ENCODE peak calls at places on chromosomes 6 and 20, in ten cellular contexts. Y is CD8-positive, alpha-beta memory T cell; T is colonic mucosa; L is OCI-LY7; M is heart left ventricle; N is mesenchymal stem cell; O is uterus; H is SK-N-SH; I is psoas muscle; P is tibial artery. R is an unnamed sample. For H3K9me3, the result is how much of the 10 kb centered on the place peaks cover.

GRCh38 chr6:51553246-51554015 is 534.0 kb downstream of the PKHD1 start:
- DNase-seq in O (no peak), M (no peak), L (no peak), N (no peak), H (peak), T (no peak), P (no peak), I (no peak), Y (no peak), R (no peak)

GRCh38 chr6:74705451-74705850 is 500.4 kb downstream of the COL12A1 start:
- DNase-seq in O (no peak), Y (no peak), T (no peak), I (no peak), L (no peak), P (no peak), M (no peak), H (no peak), N (no peak), R (no peak)

GRCh38 chr20:5691918-5692618 is 58.1 kb upstream of the SHLD1 start:
- DNase-seq in P (no peak), L (peak), T (no peak), Y (no peak), H (no peak), M (no peak), O (no peak), N (no peak), I (no peak), R (no peak)

GRCh38 chr6:108559097-108559883 is 1.4 kb upstream of the FOXO3 start:
- DNase-seq in I (peak), L (peak), M (peak), O (peak), H (peak), N (peak), T (peak), P (peak), Y (peak), R (peak)

GRCh38 chr6:52675372-52675771 is 4.5 kb downstream of the TMEM14A start:
- DNase-seq in I (no peak), O (no peak), Y (no peak), P (no peak), M (no peak), N (no peak), L (no peak), H (no peak), T (no peak), R (no peak)

GRCh38 chr6:102415891-102416290 is 1022.4 kb downstream of the GRIK2 start:
- DNase-seq in T (no peak), N (no peak), O (no peak), L (no peak), P (no peak), I (no peak), H (no peak), M (no peak), Y (no peak), R (no peak)

GRCh38 chr20:32521780-32522524 is 63.2 kb downstream of the NOL4L start:
- DNase-seq in Y (peak), M (peak), N (peak), I (peak), P (peak), O (peak), H (peak), L (peak), T (peak), R (peak)

GRCh38 chr6:111211411-111212030 is 124.2 kb downstream of the SLC16A10 start:
- DNase-seq in N (no peak), O (no peak), H (no peak), I (peak), L (no peak), P (no peak), T (no peak), Y (no peak), M (no peak), R (no peak)

GRCh38 chr20:17570347-17571152 is 675 bp downstream of the DSTN start:
- DNase-seq in T (peak), L (peak), P (peak), I (peak), Y (peak), O (peak), H (peak), M (peak), N (peak), R (peak)

GRCh38 chr20:62662422-62662821 is 20.1 kb downstream of the SLCO4A1 start:
- DNase-seq in Y (no peak), I (no peak), L (no peak), H (no peak), O (no peak), T (no peak), P (no peak), N (peak), M (no peak), R (no peak)

GRCh38 chr6:166598441-166599138 is 12.1 kb upstream of the RAMACL start:
- DNase-seq in H (no peak), O (peak), L (no peak), Y (no peak), T (no peak), I (peak), P (peak), M (peak), N (peak), R (peak)

GRCh38 chr6:87909849-87910248 is 137.8 kb upstream of the SPACA1 start:
- DNase-seq in P (no peak), N (no peak), T (no peak), M (no peak), L (no peak), Y (no peak), I (no peak), O (no peak), H (no peak), R (no peak)

GRCh38 chr6:88365230-88365629 is 199.1 kb upstream of the CNR1 start:
- DNase-seq in L (no peak), I (no peak), H (no peak), P (no peak), N (no peak), Y (no peak), O (no peak), T (no peak), M (no peak), R (no peak)

GRCh38 chr6:142698751-142699150 is 246.2 kb downstream of the HIVEP2 start:
- DNase-seq in M (no peak), T (no peak), L (peak), Y (no peak), P (no peak), H (no peak), O (no peak), N (no peak), I (no peak), R (no peak)

DNA sequence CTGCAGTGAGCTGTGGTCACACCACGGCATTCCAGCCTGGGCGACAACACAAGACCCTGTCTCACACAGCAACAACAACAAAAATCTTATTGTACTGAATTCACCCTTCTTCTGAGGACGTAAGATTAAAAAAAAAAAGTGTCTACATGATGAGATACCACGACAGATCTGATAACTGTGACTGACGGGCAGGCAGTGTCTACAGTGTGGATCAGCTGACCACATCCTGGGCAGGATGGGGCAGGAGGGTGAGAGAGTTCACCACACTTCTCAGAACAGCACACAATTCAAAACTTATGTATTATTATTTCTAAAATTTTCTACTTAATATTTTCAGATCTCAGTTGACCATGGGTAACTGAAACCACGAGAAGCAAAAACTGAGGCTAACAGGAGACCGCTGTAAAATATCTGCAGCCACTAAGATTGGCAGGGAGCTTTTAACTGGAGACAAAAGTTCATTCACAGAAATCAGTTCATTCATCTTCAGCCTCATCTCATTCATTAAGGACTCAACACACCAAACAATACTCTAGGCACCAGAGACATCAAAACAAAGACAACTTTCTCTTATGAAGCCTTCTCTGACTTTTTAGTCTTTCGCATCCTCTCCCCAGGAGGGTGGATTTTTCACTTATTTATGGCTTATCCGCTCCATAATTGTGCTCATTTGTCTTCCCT is 15.7 kb upstream of the NHSL1 start:
- DNase-seq in T (no peak), P (no peak), N (no peak), Y (peak), L (no peak), M (no peak), H (no peak), I (no peak), O (no peak), R (no peak)
- H3K4me3 ChIP-seq in T (no peak), P (no peak), N (no peak), Y (no peak), L (no peak), M (no peak), H (no peak), I (no peak), O (no peak), R (no peak)

DNA sequence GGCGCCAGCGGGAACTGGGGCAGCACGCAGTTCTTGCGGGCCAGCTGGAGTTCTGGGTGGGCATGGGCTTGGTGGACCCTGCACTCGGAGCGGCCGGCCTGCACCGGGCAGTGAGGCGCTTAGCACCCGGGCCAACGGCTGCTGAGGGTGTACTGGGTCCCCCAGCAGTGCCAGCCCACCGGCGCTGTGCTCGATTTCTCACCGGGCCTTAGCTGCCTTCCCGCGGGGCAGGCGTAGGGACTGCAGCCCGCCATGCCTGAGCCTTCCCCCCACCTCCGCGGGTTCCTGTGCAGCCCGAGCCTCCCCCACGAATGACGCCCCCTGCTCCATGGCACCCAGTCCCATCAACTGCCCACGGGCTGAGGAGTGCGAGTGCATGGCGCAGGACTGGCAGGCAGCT is 168.8 kb downstream of the CD24 start:
- DNase-seq in L (no peak), O (no peak), H (no peak), M (no peak), Y (no peak), P (no peak), N (no peak), T (no peak), I (no peak), R (no peak)
- H3K9me3 ChIP-seq in L (under half), O (under half), H (under half), M (under half), Y (under half), P (under half), N (under half), T (under half), I (under half), R (under half)

GRCh38 chr20:56360899-56361199 is 2.1 kb downstream of the FAM210B start:
- DNase-seq in N (no peak), Y (no peak), H (no peak), P (no peak), L (no peak), T (no peak), O (no peak), M (no peak), I (no peak), R (no peak)
- H3K27ac ChIP-seq in N (no peak), Y (peak), H (no peak), P (no peak), L (no peak), T (no peak), O (no peak), M (peak), I (peak), R (no peak)

GRCh38 chr6:85917522-85917921 is 274.8 kb upstream of the SYNCRIP start:
- DNase-seq in Y (no peak), O (no peak), I (no peak), M (no peak), N (no peak), H (no peak), P (no peak), L (no peak), T (no peak), R (no peak)

GRCh38 chr6:85920782-85921181 is 278.1 kb upstream of the SYNCRIP start:
- DNase-seq in M (no peak), O (no peak), P (no peak), T (no peak), I (no peak), N (no peak), L (no peak), Y (no peak), H (no peak), R (no peak)

DNA sequence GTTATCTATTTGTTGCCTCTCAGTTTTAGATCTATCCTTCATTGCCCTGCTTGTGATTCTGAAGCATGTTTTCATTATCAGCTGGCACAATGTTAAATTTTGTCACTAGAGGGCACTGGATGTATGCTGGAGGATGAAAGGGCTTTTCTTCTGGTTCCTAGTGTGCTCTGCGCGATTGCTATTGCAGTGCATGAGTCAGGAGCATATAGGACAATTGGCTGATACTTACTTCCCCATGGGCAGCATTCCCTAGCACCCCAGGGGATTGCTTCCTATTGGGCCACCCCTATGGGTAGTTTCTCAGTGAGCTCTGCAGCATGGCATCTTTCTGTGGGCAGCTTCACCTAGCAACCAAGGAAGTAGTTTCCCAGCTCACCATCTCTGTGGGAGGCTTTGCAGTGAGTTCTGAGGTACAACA is 280.3 kb upstream of the SYNCRIP start:
- DNase-seq in L (peak), I (no peak), H (peak), P (no peak), Y (no peak), O (no peak), N (peak), M (no peak), T (peak), R (peak)
- H3K4me3 ChIP-seq in L (no peak), I (no peak), H (peak), P (no peak), Y (no peak), O (no peak), N (no peak), M (no peak), T (no peak), R (no peak)

DNA sequence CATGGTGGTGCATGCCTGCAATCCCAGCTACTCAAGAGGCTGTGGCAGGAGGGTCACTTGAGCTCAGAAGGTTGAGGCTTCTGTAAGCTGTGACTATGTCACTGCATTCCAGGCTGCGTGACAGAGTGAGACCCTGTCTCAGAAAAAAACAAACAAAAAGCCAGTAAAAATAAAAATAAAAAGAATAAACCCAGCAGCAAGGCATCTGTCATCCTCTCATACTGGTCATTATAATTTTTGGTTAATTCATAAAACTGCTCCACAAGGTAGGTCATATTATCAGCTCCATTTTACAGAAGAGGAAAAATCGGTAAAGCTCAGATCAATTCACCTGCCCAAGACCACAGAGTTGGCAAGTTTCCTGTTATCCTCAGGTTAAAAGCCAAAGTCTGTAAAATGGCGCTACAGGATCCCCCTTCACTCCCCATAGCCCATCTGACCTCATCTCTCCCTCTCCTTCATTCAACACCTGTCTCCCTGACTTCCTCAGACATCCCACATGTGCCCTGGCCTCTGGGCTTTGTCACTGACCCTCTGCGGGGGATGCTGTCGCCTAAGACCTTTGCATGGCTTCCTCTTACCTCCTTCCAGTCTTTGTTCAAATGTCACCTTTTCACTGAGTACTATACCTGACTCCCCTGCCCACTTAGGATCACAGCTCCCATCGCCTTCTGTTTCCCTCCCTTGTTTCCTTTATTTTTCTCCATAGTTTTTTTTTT is 213.2 kb upstream of the ZNF217 start:
- DNase-seq in T (no peak), P (no peak), M (no peak), H (no peak), Y (no peak), N (no peak), I (no peak), L (no peak), O (no peak), R (no peak)
- H3K9me3 ChIP-seq in T (under half), P (under half), M (under half), H (under half), Y (under half), N (under half), I (under half), L (under half), O (under half), R (under half)

GRCh38 chr6:28011716-28012115 is 54.7 kb downstream of the OR2B6 start:
- DNase-seq in N (no peak), Y (no peak), O (no peak), L (no peak), I (no peak), T (no peak), H (no peak), M (no peak), P (no peak), R (no peak)

GRCh38 chr6:28008053-28008452 is 51.0 kb downstream of the OR2B6 start:
- DNase-seq in M (no peak), Y (no peak), H (no peak), T (no peak), I (no peak), O (no peak), L (no peak), P (no peak), N (no peak), R (no peak)

GRCh38 chr6:28005124-28005662 is 48.2 kb downstream of the OR2B6 start:
- DNase-seq in N (no peak), L (no peak), H (no peak), O (no peak), P (no peak), I (no peak), Y (no peak), M (no peak), T (no peak), R (no peak)

GRCh38 chr6:28005975-28006374 is 48.9 kb downstream of the OR2B6 start:
- DNase-seq in H (no peak), I (no peak), N (no peak), P (no peak), T (no peak), M (no peak), O (no peak), L (no peak), Y (no peak), R (no peak)

GRCh38 chr6:28010526-28010925 is 53.5 kb downstream of the OR2B6 start:
- DNase-seq in T (no peak), P (no peak), N (no peak), M (no peak), H (no peak), L (no peak), O (no peak), I (no peak), Y (no peak), R (no peak)
- H3K27ac ChIP-seq in T (no peak), P (no peak), N (no peak), M (no peak), H (no peak), L (no peak), O (no peak), I (no peak), Y (no peak), R (no peak)

GRCh38 chr6:148365037-148365436 is 22.4 kb downstream of the SASH1 start:
- DNase-seq in O (no peak), I (no peak), N (no peak), H (no peak), P (no peak), M (no peak), Y (no peak), T (no peak), L (no peak), R (no peak)

GRCh38 chr6:148370171-148370570 is 27.5 kb downstream of the SASH1 start:
- DNase-seq in Y (no peak), T (no peak), H (no peak), I (no peak), N (peak), M (no peak), O (no peak), L (no peak), P (no peak), R (no peak)

GRCh38 chr6:148367418-148368024 is 24.9 kb downstream of the SASH1 start:
- DNase-seq in H (no peak), N (peak), M (peak), O (peak), Y (no peak), T (peak), I (peak), L (no peak), P (peak), R (no peak)

GRCh38 chr6:148359228-148359627 is 16.6 kb downstream of the SASH1 start:
- DNase-seq in I (no peak), P (no peak), L (no peak), O (no peak), H (no peak), M (no peak), Y (no peak), N (no peak), T (no peak), R (no peak)

DNA sequence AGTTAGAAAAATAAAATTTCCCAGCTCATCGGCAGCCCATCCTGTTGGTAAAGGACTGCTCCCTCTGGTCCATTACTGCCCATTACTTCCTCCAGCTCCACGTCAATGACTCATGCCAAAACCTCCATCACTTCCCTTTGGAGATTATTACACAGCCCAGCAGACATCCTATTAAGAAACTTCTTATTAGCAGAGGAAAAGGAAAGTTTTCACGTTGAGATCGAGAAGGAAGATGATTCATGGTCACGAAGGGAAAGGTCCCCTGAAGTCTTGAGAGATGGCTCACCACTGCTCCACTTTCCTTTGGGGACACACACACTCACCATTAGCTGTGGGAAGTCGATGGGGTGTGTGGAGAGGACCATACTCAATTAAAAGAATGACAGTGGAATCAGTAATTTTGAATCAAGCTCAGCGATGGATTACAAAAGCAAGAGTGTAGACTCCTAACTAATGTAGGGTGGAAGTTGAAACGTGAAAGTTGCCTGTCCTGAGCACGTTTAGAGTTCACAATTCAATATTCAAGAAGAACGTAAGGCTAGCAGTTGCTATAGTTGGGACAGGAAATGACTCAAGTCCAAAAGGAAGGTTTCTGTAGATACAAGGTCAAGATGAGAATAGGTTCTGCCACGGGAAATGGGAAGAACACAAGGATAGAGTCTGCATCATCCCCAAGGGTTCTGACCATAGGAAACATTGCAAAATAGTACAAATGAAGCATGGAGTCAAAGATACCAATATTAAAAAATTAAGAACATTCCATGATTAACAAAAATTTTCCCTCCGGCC is 21.6 kb downstream of the SASH1 start:
- DNase-seq in I (no peak), Y (no peak), M (no peak), T (no peak), P (no peak), H (no peak), O (peak), N (peak), L (no peak), R (no peak)
- H3K4me3 ChIP-seq in I (no peak), Y (no peak), M (peak), T (no peak), P (no peak), H (no peak), O (no peak), N (no peak), L (no peak), R (no peak)

GRCh38 chr6:22222469-22222868 is 74.4 kb downstream of the PRL start:
- DNase-seq in L (no peak), T (no peak), N (no peak), I (no peak), O (no peak), P (no peak), Y (no peak), M (no peak), H (no peak), R (no peak)
- H3K9me3 ChIP-seq in L (under half), T (under half), N (under half), I (under half), O (under half), P (under half), Y (under half), M (under half), H (under half), R (under half)

R was measured in small intestine.